ENCODE peak calls at places on chromosomes 12 and 14, in nine cellular contexts. One of them, this sample, is unnamed.

GRCh38 chr14:93430319-93430801 is 379 bp upstream of the UNC79 start:
- DNase-seq in sigmoid colon: no peak
- DNase-seq in stomach: no peak
- DNase-seq in K562: no peak
- DNase-seq in SK-N-SH: peak
- DNase-seq in H1: peak
- DNase-seq in Panc1: no peak
- DNase-seq in endothelial cell of umbilical vein: no peak
- DNase-seq in spleen: no peak
- DNase-seq in this sample: peak

GRCh38 chr14:49991491-49991890 is 98.6 kb downstream of the ARF6 start:
- DNase-seq in K562: no peak
- DNase-seq in stomach: no peak
- DNase-seq in H1: no peak
- DNase-seq in sigmoid colon: no peak
- DNase-seq in endothelial cell of umbilical vein: no peak
- DNase-seq in spleen: no peak
- DNase-seq in SK-N-SH: no peak
- DNase-seq in Panc1: no peak
- DNase-seq in this sample: no peak

GRCh38 chr14:59677771-59678211 is 101.2 kb upstream of the CCDC175 start:
- DNase-seq in stomach: no peak
- DNase-seq in H1: no peak
- DNase-seq in endothelial cell of umbilical vein: no peak
- DNase-seq in K562: no peak
- DNase-seq in SK-N-SH: no peak
- DNase-seq in spleen: no peak
- DNase-seq in sigmoid colon: no peak
- DNase-seq in Panc1: no peak
- DNase-seq in this sample: no peak

GRCh38 chr14:62691613-62692489 is 353.4 kb downstream of the KCNH5 start:
- DNase-seq in SK-N-SH: no peak
- DNase-seq in endothelial cell of umbilical vein: peak
- DNase-seq in spleen: no peak
- DNase-seq in H1: no peak
- DNase-seq in sigmoid colon: no peak
- DNase-seq in stomach: peak
- DNase-seq in K562: no peak
- DNase-seq in Panc1: peak
- DNase-seq in this sample: no peak

GRCh38 chr14:105738638-105739037 is 212.3 kb downstream of the TMEM121 start:
- DNase-seq in Panc1: no peak
- DNase-seq in stomach: no peak
- DNase-seq in SK-N-SH: no peak
- DNase-seq in endothelial cell of umbilical vein: no peak
- DNase-seq in H1: no peak
- DNase-seq in spleen: peak
- DNase-seq in sigmoid colon: no peak
- DNase-seq in K562: no peak
- DNase-seq in this sample: no peak

GRCh38 chr12:128644664-128645296 is 179.0 kb downstream of the SLC15A4 start:
- DNase-seq in stomach: peak
- DNase-seq in sigmoid colon: no peak
- DNase-seq in H1: peak
- DNase-seq in K562: peak
- DNase-seq in endothelial cell of umbilical vein: no peak
- DNase-seq in Panc1: peak
- DNase-seq in spleen: no peak
- DNase-seq in SK-N-SH: peak
- DNase-seq in this sample: peak

GRCh38 chr12:59615392-59616165 is 19.8 kb downstream of the SLC16A7 start:
- DNase-seq in Panc1: no peak
- DNase-seq in spleen: no peak
- DNase-seq in sigmoid colon: no peak
- DNase-seq in SK-N-SH: no peak
- DNase-seq in endothelial cell of umbilical vein: no peak
- DNase-seq in stomach: peak
- DNase-seq in H1: no peak
- DNase-seq in K562: no peak
- DNase-seq in this sample: no peak

GRCh38 chr14:54606631-54607133 is 39.8 kb downstream of the SAMD4A start:
- DNase-seq in endothelial cell of umbilical vein: no peak
- DNase-seq in K562: no peak
- DNase-seq in H1: no peak
- DNase-seq in Panc1: no peak
- DNase-seq in stomach: no peak
- DNase-seq in SK-N-SH: no peak
- DNase-seq in spleen: no peak
- DNase-seq in sigmoid colon: no peak
- DNase-seq in this sample: no peak

GRCh38 chr12:124939428-124940142 is 25.1 kb upstream of the UBC start:
- DNase-seq in endothelial cell of umbilical vein: peak
- DNase-seq in Panc1: peak
- DNase-seq in H1: peak
- DNase-seq in sigmoid colon: peak
- DNase-seq in stomach: peak
- DNase-seq in K562: peak
- DNase-seq in spleen: peak
- DNase-seq in SK-N-SH: peak
- DNase-seq in this sample: peak

GRCh38 chr12:20264608-20265114 is 103.7 kb upstream of the PDE3A start:
- DNase-seq in spleen: no peak
- DNase-seq in endothelial cell of umbilical vein: no peak
- DNase-seq in sigmoid colon: no peak
- DNase-seq in H1: peak
- DNase-seq in Panc1: no peak
- DNase-seq in K562: no peak
- DNase-seq in SK-N-SH: no peak
- DNase-seq in stomach: no peak
- DNase-seq in this sample: peak

GRCh38 chr14:42854061-42854460 is 1247.4 kb downstream of the LRFN5 start:
- DNase-seq in spleen: no peak
- DNase-seq in Panc1: no peak
- DNase-seq in sigmoid colon: no peak
- DNase-seq in K562: no peak
- DNase-seq in H1: no peak
- DNase-seq in stomach: no peak
- DNase-seq in SK-N-SH: no peak
- DNase-seq in endothelial cell of umbilical vein: no peak
- DNase-seq in this sample: no peak

GRCh38 chr14:64196668-64197411 is 97.3 kb downstream of the ESR2 start:
- DNase-seq in endothelial cell of umbilical vein: peak
- DNase-seq in stomach: peak
- DNase-seq in H1: no peak
- DNase-seq in spleen: peak
- DNase-seq in SK-N-SH: peak
- DNase-seq in K562: no peak
- DNase-seq in Panc1: no peak
- DNase-seq in sigmoid colon: no peak
- DNase-seq in this sample: peak

GRCh38 chr14:71070169-71070568 is 162.9 kb downstream of the PCNX1 start:
- DNase-seq in SK-N-SH: no peak
- DNase-seq in stomach: no peak
- DNase-seq in spleen: no peak
- DNase-seq in Panc1: no peak
- DNase-seq in endothelial cell of umbilical vein: peak
- DNase-seq in H1: no peak
- DNase-seq in K562: no peak
- DNase-seq in sigmoid colon: no peak
- DNase-seq in this sample: no peak

GRCh38 chr14:99768381-99768780 is 24.8 kb upstream of the EML1 start:
- DNase-seq in stomach: no peak
- DNase-seq in H1: no peak
- DNase-seq in K562: no peak
- DNase-seq in sigmoid colon: peak
- DNase-seq in Panc1: no peak
- DNase-seq in SK-N-SH: no peak
- DNase-seq in spleen: no peak
- DNase-seq in endothelial cell of umbilical vein: no peak
- DNase-seq in this sample: no peak

GRCh38 chr12:65470261-65470660 is 191.8 kb downstream of the MSRB3 start:
- DNase-seq in SK-N-SH: no peak
- DNase-seq in stomach: no peak
- DNase-seq in endothelial cell of umbilical vein: no peak
- DNase-seq in H1: no peak
- DNase-seq in spleen: no peak
- DNase-seq in Panc1: no peak
- DNase-seq in sigmoid colon: no peak
- DNase-seq in K562: no peak
- DNase-seq in this sample: no peak

GRCh38 chr14:58128416-58128815 is 23.6 kb downstream of the ARMH4 start:
- DNase-seq in stomach: no peak
- DNase-seq in endothelial cell of umbilical vein: no peak
- DNase-seq in sigmoid colon: no peak
- DNase-seq in K562: no peak
- DNase-seq in spleen: no peak
- DNase-seq in SK-N-SH: no peak
- DNase-seq in Panc1: no peak
- DNase-seq in H1: no peak
- DNase-seq in this sample: no peak
- TF ChIP-seq POLR2AphosphoS5 in stomach: no peak
- TF ChIP-seq POLR2AphosphoS5 in endothelial cell of umbilical vein: no peak
- TF ChIP-seq POLR2AphosphoS5 in sigmoid colon: no peak
- TF ChIP-seq POLR2AphosphoS5 in K562: no peak
- TF ChIP-seq POLR2AphosphoS5 in spleen: no peak
- TF ChIP-seq POLR2AphosphoS5 in SK-N-SH: no peak
- TF ChIP-seq POLR2AphosphoS5 in Panc1: no peak
- TF ChIP-seq POLR2AphosphoS5 in H1: no peak
- TF ChIP-seq POLR2AphosphoS5 in this sample: no peak

GRCh38 chr14:77040995-77041744 is 12.7 kb upstream of the IRF2BPL start:
- DNase-seq in sigmoid colon: peak
- DNase-seq in K562: no peak
- DNase-seq in H1: no peak
- DNase-seq in stomach: no peak
- DNase-seq in SK-N-SH: no peak
- DNase-seq in Panc1: no peak
- DNase-seq in endothelial cell of umbilical vein: no peak
- DNase-seq in spleen: no peak
- DNase-seq in this sample: peak

GRCh38 chr14:77040309-77040994 is 11.9 kb upstream of the IRF2BPL start:
- DNase-seq in H1: no peak
- DNase-seq in spleen: peak
- DNase-seq in SK-N-SH: peak
- DNase-seq in sigmoid colon: peak
- DNase-seq in Panc1: peak
- DNase-seq in K562: peak
- DNase-seq in stomach: peak
- DNase-seq in endothelial cell of umbilical vein: peak
- DNase-seq in this sample: peak

GRCh38 chr14:77040059-77040308 is 11.5 kb upstream of the IRF2BPL start:
- DNase-seq in K562: no peak
- DNase-seq in H1: no peak
- DNase-seq in Panc1: no peak
- DNase-seq in spleen: no peak
- DNase-seq in SK-N-SH: peak
- DNase-seq in stomach: no peak
- DNase-seq in sigmoid colon: no peak
- DNase-seq in endothelial cell of umbilical vein: no peak
- DNase-seq in this sample: no peak

GRCh38 chr14:77043177-77043983 is 14.9 kb upstream of the IRF2BPL start:
- DNase-seq in H1: no peak
- DNase-seq in stomach: no peak
- DNase-seq in K562: no peak
- DNase-seq in SK-N-SH: no peak
- DNase-seq in endothelial cell of umbilical vein: peak
- DNase-seq in Panc1: no peak
- DNase-seq in sigmoid colon: peak
- DNase-seq in spleen: peak
- DNase-seq in this sample: no peak

DNA sequence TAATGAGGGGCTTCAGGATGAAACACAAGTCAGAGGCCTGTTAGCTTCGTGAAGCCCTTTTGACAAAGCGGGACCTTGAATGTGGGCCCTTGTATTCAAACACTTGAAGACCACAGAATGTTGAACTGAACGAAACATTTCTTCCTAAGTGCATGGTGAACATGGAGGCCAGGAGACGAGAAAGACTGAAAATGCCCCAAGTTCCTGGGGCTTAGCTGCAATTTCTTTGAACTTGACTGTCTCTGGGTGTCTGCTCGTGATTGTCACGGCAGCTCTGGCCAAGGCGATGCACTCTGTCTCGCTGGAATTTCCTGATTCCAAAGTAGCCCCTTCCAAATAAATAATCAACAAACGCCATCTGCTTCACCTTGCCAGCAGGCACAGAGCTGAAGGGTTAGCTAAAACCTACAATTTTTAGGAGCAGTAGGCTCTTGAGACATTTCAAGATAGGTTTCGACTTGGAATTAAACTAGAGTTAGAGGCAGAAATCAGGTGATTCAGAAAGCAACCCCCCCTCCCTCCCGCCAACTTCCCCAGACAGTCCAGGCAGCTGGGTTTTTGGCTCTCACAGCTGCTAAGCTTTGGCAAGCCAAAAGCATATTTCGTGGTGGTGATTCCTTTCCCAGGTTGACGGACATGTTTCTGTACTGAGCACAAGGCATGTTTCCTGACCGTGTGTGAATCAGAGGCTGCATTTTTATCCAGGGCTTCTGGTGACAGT is 13.5 kb upstream of the IRF2BPL start:
- DNase-seq in spleen: no peak
- DNase-seq in stomach: peak
- DNase-seq in endothelial cell of umbilical vein: peak
- DNase-seq in Panc1: no peak
- DNase-seq in SK-N-SH: no peak
- DNase-seq in sigmoid colon: peak
- DNase-seq in K562: no peak
- DNase-seq in H1: no peak
- DNase-seq in this sample: no peak
- TF ChIP-seq POLR2AphosphoS5 in spleen: peak
- TF ChIP-seq POLR2AphosphoS5 in stomach: peak
- TF ChIP-seq POLR2AphosphoS5 in endothelial cell of umbilical vein: no peak
- TF ChIP-seq POLR2AphosphoS5 in Panc1: no peak
- TF ChIP-seq POLR2AphosphoS5 in SK-N-SH: peak
- TF ChIP-seq POLR2AphosphoS5 in sigmoid colon: peak
- TF ChIP-seq POLR2AphosphoS5 in K562: no peak
- TF ChIP-seq POLR2AphosphoS5 in H1: no peak
- TF ChIP-seq POLR2AphosphoS5 in this sample: no peak

DNA sequence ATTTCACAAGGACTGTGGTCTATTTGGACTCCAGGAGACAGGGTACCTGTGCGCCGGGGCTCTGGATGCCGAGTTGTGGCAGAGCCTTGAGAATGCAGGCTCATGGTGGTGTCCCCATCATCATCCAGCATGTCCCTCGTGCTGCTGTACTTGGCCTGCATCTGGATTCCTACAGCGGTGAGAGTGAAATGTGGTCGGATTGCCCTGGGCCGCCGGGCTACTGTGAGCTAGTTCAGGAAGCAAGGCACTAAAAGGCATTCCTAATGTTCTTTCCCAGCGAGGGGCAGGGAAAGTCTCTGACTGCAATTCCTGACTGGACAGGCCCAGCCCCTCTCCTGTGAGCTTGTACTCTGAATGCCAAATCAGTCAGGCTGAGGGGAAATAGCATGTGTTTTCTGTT is at the start of gene CLEC1A:
- DNase-seq in endothelial cell of umbilical vein: peak
- DNase-seq in SK-N-SH: no peak
- DNase-seq in K562: no peak
- DNase-seq in H1: peak
- DNase-seq in sigmoid colon: no peak
- DNase-seq in stomach: no peak
- DNase-seq in spleen: no peak
- DNase-seq in Panc1: no peak
- DNase-seq in this sample: peak
- TF ChIP-seq POLR2AphosphoS5 in endothelial cell of umbilical vein: no peak
- TF ChIP-seq POLR2AphosphoS5 in SK-N-SH: no peak
- TF ChIP-seq POLR2AphosphoS5 in K562: no peak
- TF ChIP-seq POLR2AphosphoS5 in H1: no peak
- TF ChIP-seq POLR2AphosphoS5 in sigmoid colon: peak
- TF ChIP-seq POLR2AphosphoS5 in stomach: peak
- TF ChIP-seq POLR2AphosphoS5 in spleen: peak
- TF ChIP-seq POLR2AphosphoS5 in Panc1: no peak
- TF ChIP-seq POLR2AphosphoS5 in this sample: no peak

GRCh38 chr14:36478782-36479181 is 41.2 kb downstream of the NKX2-1 start:
- DNase-seq in H1: no peak
- DNase-seq in sigmoid colon: no peak
- DNase-seq in spleen: no peak
- DNase-seq in SK-N-SH: no peak
- DNase-seq in Panc1: no peak
- DNase-seq in endothelial cell of umbilical vein: no peak
- DNase-seq in K562: no peak
- DNase-seq in stomach: no peak
- DNase-seq in this sample: no peak
- TF ChIP-seq POLR2AphosphoS5 in H1: no peak
- TF ChIP-seq POLR2AphosphoS5 in sigmoid colon: no peak
- TF ChIP-seq POLR2AphosphoS5 in spleen: no peak
- TF ChIP-seq POLR2AphosphoS5 in SK-N-SH: no peak
- TF ChIP-seq POLR2AphosphoS5 in Panc1: no peak
- TF ChIP-seq POLR2AphosphoS5 in endothelial cell of umbilical vein: no peak
- TF ChIP-seq POLR2AphosphoS5 in K562: no peak
- TF ChIP-seq POLR2AphosphoS5 in stomach: no peak
- TF ChIP-seq POLR2AphosphoS5 in this sample: no peak